ENCODE peak calls at places on chromosomes 12 and 14, in six cellular contexts. Y is CD8-positive, alpha-beta T cell; D is body of pancreas; Z is CD8-positive, alpha-beta memory T cell; K is mucosa of descending colon; U is aorta. H is an unnamed sample.

GRCh38 chr14:92143962-92144361 is 22.2 kb downstream of the CPSF2 start:
- DNase-seq in D (no peak), U (no peak), K (no peak), Z (no peak), Y (no peak), H (no peak)

GRCh38 chr14:60951781-60952435 is 29.0 kb downstream of the TRMT5 start:
- DNase-seq in Z (no peak), K (no peak), U (no peak), Y (no peak), D (no peak), H (no peak)

GRCh38 chr12:569803-570236 is 93.4 kb downstream of the NINJ2 start:
- DNase-seq in U (peak), Y (peak), K (peak), D (peak), Z (peak), H (peak)

GRCh38 chr12:49708851-49709250 is 1.6 kb upstream of the FMNL3 start:
- DNase-seq in K (no peak), U (no peak), Z (no peak), D (no peak), Y (no peak), H (no peak)

GRCh38 chr12:75790219-75790618 is 241.4 kb downstream of the PHLDA1 start:
- DNase-seq in U (no peak), D (no peak), K (no peak), Z (no peak), Y (no peak), H (no peak)

GRCh38 chr12:124814741-124815613 is 48.7 kb downstream of the SCARB1 start:
- DNase-seq in Y (no peak), D (no peak), U (peak), Z (no peak), K (no peak), H (no peak)

GRCh38 chr14:80638620-80639215 is 302.8 kb downstream of the CEP128 start:
- DNase-seq in K (no peak), D (no peak), Y (no peak), Z (no peak), U (no peak), H (no peak)

GRCh38 chr12:107845226-107845979 is 70.9 kb downstream of the ASCL4 start:
- DNase-seq in U (peak), Z (no peak), K (no peak), Y (no peak), D (no peak), H (no peak)

GRCh38 chr12:56115329-56115728 is 1.1 kb upstream of the RPL41 start:
- DNase-seq in Z (no peak), K (peak), D (peak), Y (no peak), U (no peak), H (no peak)

GRCh38 chr12:121949643-121950397 is 31.4 kb downstream of the CFAP251 start:
- DNase-seq in D (no peak), K (no peak), U (no peak), Z (no peak), Y (no peak), H (no peak)

GRCh38 chr14:104767634-104767918 is 14.6 kb downstream of the SIVA1 start:
- DNase-seq in K (no peak), D (no peak), Z (no peak), Y (no peak), U (no peak), H (no peak)

GRCh38 chr14:77988966-77989365 is 181.2 kb upstream of the NRXN3 start:
- DNase-seq in D (no peak), Z (no peak), U (peak), K (no peak), Y (no peak), H (no peak)

GRCh38 chr12:121632069-121632970 is 6.0 kb downstream of the ORAI1 start:
- DNase-seq in Y (no peak), Z (no peak), K (no peak), U (no peak), D (no peak), H (no peak)

GRCh38 chr12:132275110-132275531 is 54.3 kb downstream of the GALNT9 start:
- DNase-seq in D (no peak), U (peak), Z (no peak), Y (no peak), K (peak), H (peak)

GRCh38 chr12:11978985-11979384 is 91.8 kb upstream of the BCL2L14 start:
- DNase-seq in D (no peak), Z (no peak), U (no peak), K (no peak), Y (no peak), H (no peak)

GRCh38 chr12:102917026-102917787 is at the start of gene PAH:
- DNase-seq in Y (peak), D (peak), K (peak), Z (peak), U (no peak), H (no peak)

GRCh38 chr14:93086441-93087055 is 29.2 kb downstream of the ITPK1 start:
- DNase-seq in U (no peak), K (no peak), Y (no peak), D (no peak), Z (no peak), H (no peak)

GRCh38 chr14:75306917-75307699 is 28.5 kb downstream of the FOS start:
- DNase-seq in Z (no peak), K (no peak), U (no peak), D (no peak), Y (no peak), H (peak)

GRCh38 chr12:10012630-10013330 is 2.4 kb downstream of the CLEC12B start:
- DNase-seq in Z (no peak), D (no peak), Y (no peak), U (no peak), K (no peak), H (no peak)

GRCh38 chr12:45284096-45284901 is 68.4 kb downstream of the ANO6 start:
- DNase-seq in U (no peak), K (no peak), Y (no peak), Z (no peak), D (no peak), H (no peak)

GRCh38 chr12:130711751-130712150 is 4.3 kb downstream of the RIMBP2 start:
- DNase-seq in K (no peak), Z (no peak), U (no peak), D (no peak), Y (no peak), H (no peak)

GRCh38 chr14:77022219-77022852 is 6.2 kb downstream of the IRF2BPL start:
- DNase-seq in Z (no peak), D (peak), Y (no peak), U (no peak), K (no peak), H (no peak)

GRCh38 chr12:104896710-104897109 is 61.4 kb downstream of the SLC41A2 start:
- DNase-seq in K (no peak), U (no peak), D (no peak), Y (no peak), Z (no peak), H (no peak)

GRCh38 chr14:38662781-38663180 is 406.9 kb upstream of the CLEC14A start:
- DNase-seq in K (no peak), Y (no peak), U (no peak), Z (no peak), D (no peak), H (no peak)

GRCh38 chr14:95710106-95710505 is 3.8 kb downstream of the TCL1A start:
- DNase-seq in K (no peak), D (no peak), U (no peak), Y (no peak), Z (no peak), H (no peak)

GRCh38 chr12:5736527-5736926 is 208.5 kb downstream of the ANO2 start:
- DNase-seq in U (no peak), D (no peak), K (no peak), Z (no peak), Y (no peak), H (no peak)

GRCh38 chr14:71668186-71668912 is 263.9 kb upstream of the RGS6 start:
- DNase-seq in K (no peak), Y (no peak), D (no peak), Z (no peak), U (no peak), H (no peak)

GRCh38 chr12:79690606-79691298 is at the start of gene PAWR:
- DNase-seq in Z (no peak), U (peak), D (peak), K (peak), Y (no peak), H (peak)